ENCODE peak calls at places on chromosomes 16 and 17, in eight cellular contexts. R is HFFc6; H is Peyer's patch; B is CD4-positive, alpha-beta T cell; A is GM04504; C is heart left ventricle; O is bronchial epithelial cell; K is stimulated activated CD4-positive, alpha-beta T cell treated with anti-CD3 and anti-CD28 coated beads, Interleukin-4, amount 100 ng/mL, for 4 hours. Y is an unnamed sample.

GRCh38 chr16:53080345-53081031 is 25.7 kb downstream of the CHD9 start:
- DNase-seq in R (peak), H (no peak), B (no peak), A (peak), C (peak), O (peak), K (no peak), Y (peak)

GRCh38 chr16:88508868-88509748 is 56.0 kb downstream of the ZFPM1 start:
- DNase-seq in R (no peak), H (peak), B (no peak), A (no peak), C (no peak), O (peak), K (no peak), Y (no peak)

GRCh38 chr17:80222376-80223141 is 2.3 kb downstream of the SLC26A11 start:
- DNase-seq in R (no peak), H (no peak), B (no peak), A (no peak), C (no peak), O (no peak), K (no peak), Y (no peak)

GRCh38 chr16:27355610-27356009 is 41.8 kb downstream of the IL4R start:
- DNase-seq in R (peak), H (no peak), B (peak), A (no peak), C (peak), O (peak), K (peak), Y (peak)

GRCh38 chr17:68101075-68101991 is 65.8 kb downstream of the KPNA2 start:
- DNase-seq in R (peak), H (peak), B (peak), A (peak), C (peak), O (peak), K (peak), Y (peak)

GRCh38 chr16:70746040-70746707 is 54.8 kb downstream of the VAC14 start:
- DNase-seq in R (peak), H (no peak), B (no peak), A (peak), C (no peak), O (peak), K (no peak), Y (peak)

GRCh38 chr16:31471241-31471874 is 594 bp upstream of the TGFB1I1 start:
- DNase-seq in R (no peak), H (no peak), B (no peak), A (no peak), C (no peak), O (no peak), K (no peak), Y (no peak)

GRCh38 chr17:79707931-79708891 is 22.5 kb upstream of the ENPP7 start:
- DNase-seq in R (peak), H (peak), B (peak), A (no peak), C (peak), O (peak), K (peak), Y (no peak)

GRCh38 chr16:85446846-85447656 is 166.1 kb upstream of the GSE1 start:
- DNase-seq in R (no peak), H (no peak), B (no peak), A (no peak), C (no peak), O (no peak), K (no peak), Y (no peak)

GRCh38 chr17:81842725-81843504 is 8.1 kb upstream of the PPP1R27 start:
- DNase-seq in R (no peak), H (no peak), B (no peak), A (no peak), C (no peak), O (no peak), K (no peak), Y (no peak)

GRCh38 chr16:22670551-22670970 is 143.4 kb upstream of the HS3ST2 start:
- DNase-seq in R (no peak), H (no peak), B (no peak), A (no peak), C (peak), O (peak), K (peak), Y (no peak)

GRCh38 chr17:81329927-81330883 is 35.1 kb upstream of the SLC38A10 start:
- DNase-seq in R (no peak), H (peak), B (no peak), A (no peak), C (no peak), O (peak), K (no peak), Y (no peak)

GRCh38 chr17:4533522-4534502 is 21.4 kb downstream of the MYBBP1A start:
- DNase-seq in R (no peak), H (peak), B (no peak), A (no peak), C (no peak), O (no peak), K (no peak), Y (peak)

GRCh38 chr16:1102921-1103648 is 7.0 kb upstream of the C1QTNF8 start:
- DNase-seq in R (peak), H (peak), B (peak), A (no peak), C (peak), O (peak), K (peak), Y (peak)

GRCh38 chr17:9221231-9222180 is 200.2 kb downstream of the NTN1 start:
- DNase-seq in R (no peak), H (no peak), B (no peak), A (no peak), C (no peak), O (no peak), K (no peak), Y (no peak)

GRCh38 chr17:31448467-31449077 is 57.1 kb downstream of the RAB11FIP4 start:
- DNase-seq in R (no peak), H (no peak), B (no peak), A (peak), C (no peak), O (no peak), K (no peak), Y (no peak)

GRCh38 chr16:14070555-14070876 is 603 bp upstream of the MRTFB start:
- DNase-seq in R (no peak), H (no peak), B (no peak), A (no peak), C (no peak), O (peak), K (no peak), Y (no peak)

GRCh38 chr17:40316571-40317344 is 7.8 kb downstream of the RARA start:
- DNase-seq in R (peak), H (peak), B (no peak), A (peak), C (peak), O (peak), K (no peak), Y (peak)

GRCh38 chr17:78946631-78947030 is 21.4 kb upstream of the TIMP2 start:
- DNase-seq in R (no peak), H (no peak), B (no peak), A (no peak), C (no peak), O (no peak), K (no peak), Y (no peak)

GRCh38 chr16:22250522-22250921 is 44.4 kb downstream of the EEF2K start:
- DNase-seq in R (no peak), H (no peak), B (no peak), A (no peak), C (no peak), O (no peak), K (no peak), Y (no peak)

GRCh38 chr17:43736389-43736788 is 22.2 kb downstream of the SOST start:
- DNase-seq in R (no peak), H (no peak), B (no peak), A (no peak), C (no peak), O (peak), K (no peak), Y (no peak)

GRCh38 chr16:29684671-29685070 is 5.7 kb downstream of the QPRT start:
- DNase-seq in R (no peak), H (no peak), B (no peak), A (no peak), C (no peak), O (no peak), K (no peak), Y (no peak)

GRCh38 chr17:81890447-81891302 is 711 bp downstream of the ALYREF start:
- DNase-seq in R (no peak), H (no peak), B (no peak), A (no peak), C (no peak), O (no peak), K (peak), Y (no peak)

GRCh38 chr17:51319186-51319585 is 58.8 kb downstream of the UTP18 start:
- DNase-seq in R (no peak), H (no peak), B (no peak), A (no peak), C (no peak), O (no peak), K (no peak), Y (no peak)

GRCh38 chr17:21390294-21390693 is 14.1 kb downstream of the KCNJ12 start:
- DNase-seq in R (no peak), H (no peak), B (no peak), A (no peak), C (no peak), O (no peak), K (no peak), Y (no peak)

Y was measured in left ventricle myocardium inferior.